ENCODE peak calls at places on chromosome 12, in seven cellular contexts. Z is foreskin fibroblast; D is ovary; J is neural progenitor cell; O is CD8-positive, alpha-beta T cell; E is Peyer's patch; G is pancreas. Y is an unnamed sample.

GRCh38 chr12:60977966-60978365 is 1282.2 kb upstream of the USP15 start:
- DNase-seq in Z (peak; percentile 0), D (no peak), J (peak; percentile 69), O (no peak), E (no peak), G (no peak), Y (no peak)

GRCh38 chr12:4202482-4202881 is 71.1 kb upstream of the CCND2 start:
- DNase-seq in Z (no peak), D (no peak), J (no peak), O (no peak), E (no peak), G (no peak), Y (no peak)

GRCh38 chr12:1662761-1663439 is 28.0 kb upstream of the ADIPOR2 start:
- DNase-seq in Z (peak; percentile 50), D (peak; percentile 54), J (peak; percentile 89), O (no peak), E (peak; percentile 89), G (peak; percentile 74), Y (no peak)

GRCh38 chr12:42482820-42483533 is 106.6 kb downstream of the PRICKLE1 start:
- DNase-seq in Z (peak; percentile 91), D (peak; percentile 86), J (peak; percentile 94), O (no peak), E (peak; percentile 85), G (peak; percentile 53), Y (no peak)

GRCh38 chr12:117686911-117687377 is 281.8 kb downstream of the KSR2 start:
- DNase-seq in Z (peak; percentile 87), D (no peak), J (no peak), O (no peak), E (no peak), G (peak; percentile 4), Y (peak; percentile 72)

GRCh38 chr12:5694759-5695409 is 250.2 kb downstream of the ANO2 start:
- DNase-seq in Z (peak; percentile 17), D (no peak), J (no peak), O (no peak), E (no peak), G (no peak), Y (peak; percentile 24)

GRCh38 chr12:116317986-116318737 is 40.7 kb upstream of the MED13L start:
- DNase-seq in Z (no peak), D (peak; percentile 22), J (no peak), O (no peak), E (no peak), G (peak; percentile 15), Y (no peak)

GRCh38 chr12:64059685-64060084 is 162.4 kb downstream of the KICS2 start:
- DNase-seq in Z (peak; percentile 34), D (no peak), J (no peak), O (no peak), E (no peak), G (no peak), Y (no peak)

GRCh38 chr12:98838282-98838681 is 193.2 kb downstream of the APAF1 start:
- DNase-seq in Z (peak; percentile 3), D (no peak), J (no peak), O (no peak), E (no peak), G (no peak), Y (no peak)

GRCh38 chr12:54565658-54566552 is 16.5 kb downstream of the PDE1B start:
- DNase-seq in Z (no peak), D (no peak), J (peak; percentile 54), O (no peak), E (no peak), G (no peak), Y (no peak)

GRCh38 chr12:32997471-32997870 is 100.9 kb upstream of the PKP2 start:
- DNase-seq in Z (no peak), D (no peak), J (no peak), O (no peak), E (no peak), G (no peak), Y (no peak)

GRCh38 chr12:85424581-85425348 is 144.7 kb downstream of the ALX1 start:
- DNase-seq in Z (peak; percentile 41), D (no peak), J (peak; percentile 36), O (no peak), E (peak; percentile 63), G (peak; percentile 10), Y (no peak)

GRCh38 chr12:27005495-27005894 is 8.7 kb downstream of the TM7SF3 start:
- DNase-seq in Z (no peak), D (no peak), J (no peak), O (no peak), E (no peak), G (no peak), Y (no peak)

GRCh38 chr12:132723015-132723763 is 12.5 kb downstream of the PGAM5 start:
- DNase-seq in Z (no peak), D (no peak), J (no peak), O (no peak), E (no peak), G (no peak), Y (no peak)

GRCh38 chr12:132719141-132719953 is 8.7 kb downstream of the PGAM5 start:
- DNase-seq in Z (no peak), D (no peak), J (no peak), O (no peak), E (no peak), G (no peak), Y (no peak)

GRCh38 chr12:132719954-132720324 is 9.3 kb downstream of the PGAM5 start:
- DNase-seq in Z (no peak), D (no peak), J (no peak), O (no peak), E (no peak), G (no peak), Y (no peak)

GRCh38 chr12:132718644-132719043 is 8.0 kb downstream of the PGAM5 start:
- DNase-seq in Z (no peak), D (no peak), J (no peak), O (no peak), E (no peak), G (no peak), Y (no peak)

DNA sequence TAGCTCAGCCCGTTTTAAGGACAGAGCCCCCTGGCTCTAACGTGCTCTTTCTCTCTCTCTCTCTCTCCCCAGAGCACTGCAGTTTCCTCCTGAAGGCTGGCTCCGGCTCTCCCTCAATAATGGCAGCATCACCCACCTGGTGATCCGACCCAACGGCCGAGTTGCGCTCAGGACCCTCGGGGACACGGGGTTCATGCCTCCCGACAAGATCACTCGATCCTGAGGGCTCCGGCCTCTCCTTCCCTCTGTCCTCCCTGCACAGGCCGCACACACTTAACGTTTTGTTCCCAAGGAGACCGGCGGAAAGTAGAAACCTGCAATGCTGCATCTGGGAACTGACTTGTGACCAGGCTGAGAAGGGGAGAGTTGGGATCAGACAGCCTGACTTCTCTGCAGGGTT is 10.0 kb downstream of the PGAM5 start:
- DNase-seq in Z (no peak), D (no peak), J (no peak), O (no peak), E (no peak), G (no peak), Y (no peak)
- TF ChIP-seq CTCF in Z (no peak), D (no peak), J (no peak), O (no peak), E (no peak), G (no peak), Y (no peak)

GRCh38 chr12:80707126-80707829 is at the start of gene MYF6:
- DNase-seq in Z (no peak), D (no peak), J (no peak), O (no peak), E (no peak), G (no peak), Y (no peak)
- H3K4me3 ChIP-seq in Z (no peak within 1 kb of the TSS), D (no peak within 1 kb of the TSS), J (peak within 1 kb of the TSS; percentile 48), O (no peak within 1 kb of the TSS), E (no peak within 1 kb of the TSS), G (no peak within 1 kb of the TSS), Y (peak within 1 kb of the TSS; percentile 9)

DNA sequence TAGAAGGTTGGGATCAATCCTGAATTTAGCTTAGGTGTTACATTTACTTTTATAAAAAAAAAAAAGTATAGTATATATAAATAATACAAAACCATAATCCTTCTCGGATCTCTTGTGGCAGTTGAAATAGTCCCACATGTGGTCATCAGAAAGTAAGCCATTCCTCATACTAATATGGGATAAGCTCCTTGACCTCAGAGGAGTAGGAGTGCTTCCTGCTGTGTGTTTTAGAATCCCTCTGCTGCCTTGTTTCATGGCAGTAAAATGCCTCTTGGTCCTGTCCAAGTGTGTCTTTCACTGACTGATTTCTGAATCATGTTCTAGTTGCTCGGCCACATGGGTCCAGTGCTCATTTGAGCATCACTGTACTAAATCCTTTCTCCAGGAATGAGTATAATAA is 117.0 kb downstream of the NTN4 start:
- DNase-seq in Z (no peak), D (no peak), J (no peak), O (no peak), E (no peak), G (no peak), Y (no peak)
- TF ChIP-seq CTCF in Z (no peak), D (no peak), J (no peak), O (no peak), E (no peak), G (no peak), Y (no peak)

GRCh38 chr12:48680861-48681260 is 1.2 kb downstream of the KANSL2 start:
- DNase-seq in Z (no peak), D (no peak), J (no peak), O (no peak), E (no peak), G (no peak), Y (no peak)

GRCh38 chr12:48681738-48682532 is at the start of gene KANSL2:
- DNase-seq in Z (peak; percentile 99), D (peak; percentile 96), J (peak; percentile 99), O (peak; percentile 93), E (peak; percentile 99), G (peak; percentile 99), Y (peak; percentile 94)

GRCh38 chr12:48681416-48681737 is 661 bp downstream of the KANSL2 start:
- DNase-seq in Z (no peak), D (no peak), J (no peak), O (no peak), E (no peak), G (no peak), Y (no peak)

GRCh38 chr12:48683534-48683933 is 1.5 kb upstream of the KANSL2 start:
- DNase-seq in Z (no peak), D (no peak), J (no peak), O (no peak), E (no peak), G (no peak), Y (no peak)

GRCh38 chr12:48682927-48683326 is 889 bp upstream of the KANSL2 start:
- DNase-seq in Z (no peak), D (no peak), J (no peak), O (no peak), E (no peak), G (no peak), Y (no peak)
- H3K4me3 ChIP-seq in Z (peak overlapping the region; percentile 83), D (peak overlapping the region; percentile 67), J (peak overlapping the region; percentile 82), O (peak overlapping the region; percentile 91), E (peak overlapping the region; percentile 66), G (peak overlapping the region; percentile 85), Y (peak overlapping the region; percentile 65)

DNA sequence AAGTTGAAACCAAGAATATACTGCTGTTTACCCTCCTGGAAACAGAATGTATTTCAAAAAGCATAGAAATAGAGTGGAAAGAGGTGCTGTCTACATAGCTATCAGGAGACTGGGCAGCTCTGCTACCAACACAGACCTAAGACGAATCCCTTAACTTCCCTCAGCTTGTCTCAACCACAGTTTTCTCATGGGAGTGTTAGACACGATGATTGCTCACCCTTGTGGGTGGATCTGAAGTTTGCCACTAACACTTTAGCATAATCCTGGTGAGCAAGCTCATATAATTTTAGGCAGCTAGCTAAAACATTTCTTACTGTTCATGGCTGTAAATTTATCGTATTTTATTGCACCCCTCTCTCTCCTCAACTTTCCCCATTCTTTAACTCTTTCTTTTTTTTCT is 38.5 kb downstream of the C12orf75 start:
- DNase-seq in Z (peak; percentile 86), D (no peak), J (no peak), O (no peak), E (no peak), G (no peak), Y (peak; percentile 56)
- TF ChIP-seq CTCF in Z (no peak), D (no peak), J (no peak), O (no peak), E (no peak), G (no peak), Y (peak; percentile 44)

Y was measured in AG09309.